ENCODE peak calls at places on chromosomes 6 and 20, in six cellular contexts. X, O, I, M, W and E are unnamed samples.

GRCh38 chr6:87257046-87257445 is 65.3 kb upstream of the SMIM8 start:
- DNase-seq in W (no peak), M (no peak), O (no peak), X (no peak), I (no peak), E (no peak)

GRCh38 chr6:105243487-105243886 is 63.7 kb upstream of the POPDC3 start:
- DNase-seq in I (no peak), O (no peak), M (no peak), W (no peak), X (no peak), E (no peak)

GRCh38 chr20:32004963-32005362 is 5.3 kb upstream of the CCM2L start:
- DNase-seq in W (peak; percentile 13), X (peak; percentile 30), O (peak; percentile 35), I (no peak), M (peak; percentile 52), E (no peak)

GRCh38 chr6:159595173-159595572 is 97.9 kb downstream of the SOD2 start:
- DNase-seq in W (peak; percentile 45), M (no peak), I (no peak), X (no peak), O (peak; percentile 52), E (no peak)

GRCh38 chr20:15616626-15617025 is 956.6 kb downstream of the KIF16B start:
- DNase-seq in O (no peak), X (no peak), M (no peak), W (no peak), I (no peak), E (no peak)

GRCh38 chr6:38843798-38844197 is 128.7 kb downstream of the DNAH8 start:
- DNase-seq in O (no peak), M (peak; percentile 6), W (no peak), X (no peak), I (peak; percentile 17), E (no peak)

GRCh38 chr6:130893277-130893676 is 66.1 kb downstream of the SMLR1 start:
- DNase-seq in O (no peak), I (no peak), M (peak; percentile 38), X (no peak), W (no peak), E (no peak)

GRCh38 chr20:38599410-38599882 is 2.2 kb upstream of the ARHGAP40 start:
- DNase-seq in O (no peak), M (no peak), X (peak; percentile 32), W (no peak), I (no peak), E (peak; percentile 81)

GRCh38 chr20:2746636-2747265 is 53.7 kb downstream of the CPXM1 start:
- DNase-seq in W (no peak), M (peak; percentile 67), O (no peak), I (no peak), X (no peak), E (no peak)

GRCh38 chr20:54168961-54169862 is 4.6 kb downstream of the CYP24A1 start:
- DNase-seq in I (no peak), M (no peak), W (peak; percentile 66), O (peak; percentile 63), X (no peak), E (no peak)

GRCh38 chr6:82144007-82144851 is 103.3 kb downstream of the IBTK start:
- DNase-seq in O (peak; percentile 88), I (no peak), W (peak; percentile 75), M (peak; percentile 15), X (no peak), E (peak; percentile 66)

GRCh38 chr6:20319520-20320357 is 81.9 kb upstream of the E2F3 start:
- DNase-seq in M (peak; percentile 92), X (no peak), W (no peak), O (no peak), I (no peak), E (no peak)

GRCh38 chr6:138086573-138087196 is 20.5 kb downstream of the PERP start:
- DNase-seq in I (peak; percentile 17), X (no peak), O (peak; percentile 75), M (no peak), W (peak; percentile 85), E (no peak)

GRCh38 chr20:10323729-10324128 is 105.1 kb downstream of the SNAP25 start:
- DNase-seq in X (no peak), M (no peak), W (no peak), I (no peak), O (no peak), E (no peak)

GRCh38 chr6:42259841-42260395 is 42.3 kb upstream of the MRPS10 start:
- DNase-seq in X (peak; percentile 42), I (no peak), W (no peak), M (no peak), O (no peak), E (no peak)

GRCh38 chr6:158172001-158172400 is 3.9 kb downstream of the GTF2H5 start:
- DNase-seq in O (no peak), X (no peak), W (no peak), M (no peak), I (no peak), E (no peak)

GRCh38 chr6:158174024-158174423 is 5.9 kb downstream of the GTF2H5 start:
- DNase-seq in O (no peak), I (no peak), X (no peak), M (no peak), W (no peak), E (no peak)

GRCh38 chr6:158174514-158174913 is 6.4 kb downstream of the GTF2H5 start:
- DNase-seq in O (no peak), W (no peak), M (no peak), I (no peak), X (no peak), E (peak; percentile 10)

GRCh38 chr6:158168054-158168303 is at the start of gene SERAC1:
- DNase-seq in O (no peak), X (peak; percentile 97), W (no peak), I (peak; percentile 93), M (no peak), E (peak; percentile 99)

GRCh38 chr6:158170656-158171081 is 2.5 kb downstream of the GTF2H5 start:
- DNase-seq in X (no peak), W (no peak), M (no peak), O (no peak), I (no peak), E (no peak)
- TF ChIP-seq MAX in X (no peak), W (no peak), M (no peak), O (no peak), I (no peak), E (peak; percentile 65)

GRCh38 chr6:423062-423798 is 31.7 kb downstream of the IRF4 start:
- DNase-seq in M (peak; percentile 28), O (no peak), X (no peak), I (no peak), W (no peak), E (no peak)
- TF ChIP-seq MAX in M (no peak), O (no peak), X (no peak), I (no peak), W (no peak), E (no peak)

GRCh38 chr6:33276581-33276863 is 401 bp upstream of the B3GALT4 start:
- DNase-seq in X (no peak), I (no peak), M (no peak), O (no peak), W (no peak), E (no peak)
- TF ChIP-seq MAX in X (no peak), I (no peak), M (no peak), O (no peak), W (no peak), E (no peak)

GRCh38 chr20:12068146-12068545 is 150.5 kb downstream of the BTBD3 start:
- DNase-seq in I (no peak), O (no peak), X (no peak), W (no peak), M (no peak), E (no peak)
- TF ChIP-seq MAX in I (no peak), O (no peak), X (no peak), W (no peak), M (no peak), E (no peak)